ENCODE peak calls at places on chromosomes 11 and 22, in six cellular contexts. Y is activated naive CD8-positive, alpha-beta T cell treated with anti-CD3 and anti-CD28 coated beads for 36 hours; A is MM.1S; D is C1 segment of cervical spinal cord; H is NT2/D1; J is neural crest cell. R is an unnamed sample.

GRCh38 chr11:57745206-57745605 is 3.9 kb downstream of the SELENOH start:
- DNase-seq in Y (no peak), A (no peak), D (no peak), H (no peak), J (no peak), R (no peak)

GRCh38 chr11:122235615-122236014 is 119.6 kb upstream of the BLID start:
- DNase-seq in Y (no peak), A (no peak), D (no peak), H (no peak), J (no peak), R (no peak)

GRCh38 chr11:65651339-65651588 is 11.5 kb downstream of the RELA start:
- DNase-seq in Y (no peak), A (no peak), D (no peak), H (no peak), J (no peak), R (no peak)

GRCh38 chr11:35845860-35846259 is 98.0 kb upstream of the LDLRAD3 start:
- DNase-seq in Y (no peak), A (no peak), D (no peak), H (no peak), J (no peak), R (no peak)

GRCh38 chr11:76680517-76681425 is 10.2 kb upstream of the LRRC32 start:
- DNase-seq in Y (peak), A (peak), D (peak), H (peak), J (peak), R (peak)

GRCh38 chr11:74354036-74354435 is 42.6 kb upstream of the P4HA3 start:
- DNase-seq in Y (no peak), A (no peak), D (no peak), H (no peak), J (no peak), R (no peak)

GRCh38 chr22:22195265-22196017 is 49.1 kb upstream of the VPREB1 start:
- DNase-seq in Y (peak), A (peak), D (no peak), H (peak), J (peak), R (peak)

GRCh38 chr11:3195251-3196160 is 23.1 kb downstream of the MRGPRG start:
- DNase-seq in Y (no peak), A (no peak), D (no peak), H (no peak), J (no peak), R (peak)

GRCh38 chr11:99739464-99740089 is 718.8 kb downstream of the CNTN5 start:
- DNase-seq in Y (no peak), A (peak), D (no peak), H (peak), J (peak), R (peak)

GRCh38 chr11:122874991-122875390 is 7.6 kb upstream of the JHY start:
- DNase-seq in Y (no peak), A (no peak), D (no peak), H (no peak), J (no peak), R (no peak)

GRCh38 chr11:35362571-35362980 is 56.8 kb downstream of the SLC1A2 start:
- DNase-seq in Y (no peak), A (no peak), D (no peak), H (no peak), J (no peak), R (no peak)

GRCh38 chr11:67640021-67640757 is 626 bp upstream of the TBX10 start:
- DNase-seq in Y (peak), A (peak), D (peak), H (no peak), J (peak), R (peak)

GRCh38 chr22:32991353-32992115 is 66.6 kb downstream of the SYN3 start:
- DNase-seq in Y (no peak), A (no peak), D (no peak), H (no peak), J (no peak), R (no peak)

GRCh38 chr11:83979593-83979992 is 693.4 kb upstream of the CCDC90B start:
- DNase-seq in Y (no peak), A (no peak), D (no peak), H (no peak), J (no peak), R (no peak)

GRCh38 chr22:28541137-28541536 is 138.5 kb downstream of the TTC28 start:
- DNase-seq in Y (no peak), A (no peak), D (no peak), H (peak), J (no peak), R (no peak)

GRCh38 chr11:134199531-134199930 is 24.2 kb downstream of the NCAPD3 start:
- DNase-seq in Y (no peak), A (no peak), D (no peak), H (no peak), J (no peak), R (no peak)

GRCh38 chr11:1780700-1781592 is 17.2 kb upstream of the CTSD start:
- DNase-seq in Y (no peak), A (no peak), D (no peak), H (no peak), J (no peak), R (no peak)

GRCh38 chr11:113184498-113184897 is 129.9 kb upstream of the TTC12 start:
- DNase-seq in Y (no peak), A (no peak), D (no peak), H (peak), J (no peak), R (no peak)

GRCh38 chr11:72369786-72370185 is 64.5 kb downstream of the CLPB start:
- DNase-seq in Y (no peak), A (no peak), D (no peak), H (no peak), J (no peak), R (no peak)

GRCh38 chr22:37607912-37608476 is 640 bp upstream of the GGA1 start:
- DNase-seq in Y (no peak), A (no peak), D (no peak), H (no peak), J (peak), R (no peak)

GRCh38 chr11:18633256-18634139 is 644 bp downstream of the SPTY2D1 start:
- DNase-seq in Y (peak), A (peak), D (no peak), H (no peak), J (no peak), R (no peak)

GRCh38 chr11:94781822-94782221 is 13.7 kb downstream of the AMOTL1 start:
- DNase-seq in Y (no peak), A (no peak), D (no peak), H (no peak), J (no peak), R (no peak)

GRCh38 chr11:111602865-111603632 is 800 bp downstream of the SIK2 start:
- DNase-seq in Y (peak), A (peak), D (peak), H (peak), J (peak), R (no peak)

GRCh38 chr11:2182075-2182474 is 10.5 kb upstream of the TH start:
- DNase-seq in Y (no peak), A (no peak), D (no peak), H (no peak), J (no peak), R (no peak)

GRCh38 chr22:38167988-38168407 is 13.6 kb downstream of the PLA2G6 start:
- DNase-seq in Y (no peak), A (no peak), D (peak), H (no peak), J (no peak), R (no peak)

GRCh38 chr11:94796863-94797262 is 28.7 kb downstream of the AMOTL1 start:
- DNase-seq in Y (no peak), A (no peak), D (no peak), H (no peak), J (no peak), R (no peak)

GRCh38 chr11:6481924-6482275 is 599 bp downstream of the TIMM10B start:
- DNase-seq in Y (no peak), A (no peak), D (no peak), H (no peak), J (no peak), R (no peak)

GRCh38 chr11:11857769-11858168 is 16.0 kb downstream of the USP47 start:
- DNase-seq in Y (no peak), A (no peak), D (no peak), H (no peak), J (no peak), R (no peak)

GRCh38 chr11:117825538-117826359 is 1.2 kb upstream of the FXYD2 start:
- DNase-seq in Y (no peak), A (no peak), D (no peak), H (no peak), J (no peak), R (no peak)